ENCODE peak calls at places on chromosome 22, in four cellular contexts. V is colonic mucosa, Z is PC-3, F is heart right ventricle. M is an unnamed sample.

GRCh38 chr22:45164217-45165123 is 745 bp downstream of the NUP50 start:
- DNase-seq in Z (no peak), V (peak), F (peak), M (peak)

GRCh38 chr22:37195921-37196320 is 7.9 kb upstream of the C1QTNF6 start:
- DNase-seq in F (no peak), Z (peak), V (no peak), M (no peak)

GRCh38 chr22:48795664-48796063 is 1032.0 kb downstream of the BRD1 start:
- DNase-seq in F (no peak), V (no peak), Z (no peak), M (no peak)

GRCh38 chr22:44099696-44100095 is 75.6 kb downstream of the PARVB start:
- DNase-seq in F (no peak), Z (no peak), V (no peak), M (no peak)

GRCh38 chr22:42310301-42310981 is 40.0 kb upstream of the TCF20 start:
- DNase-seq in F (no peak), Z (no peak), V (no peak), M (no peak)

GRCh38 chr22:37225481-37225880 is 13.2 kb upstream of the SSTR3 start:
- DNase-seq in F (no peak), Z (no peak), V (no peak), M (no peak)

GRCh38 chr22:32532819-32533128 is 58.2 kb downstream of the FBXO7 start:
- DNase-seq in Z (no peak), V (no peak), F (no peak), M (no peak)

GRCh38 chr22:42076764-42077485 is 2.6 kb upstream of the SMDT1 start:
- DNase-seq in Z (no peak), F (no peak), V (no peak), M (no peak)

GRCh38 chr22:30943368-30943767 is 25.2 kb downstream of the MORC2 start:
- DNase-seq in V (no peak), F (no peak), Z (no peak), M (no peak)

GRCh38 chr22:36982136-36982535 is 37.1 kb downstream of the TST start:
- DNase-seq in Z (no peak), V (no peak), F (no peak), M (no peak)

GRCh38 chr22:37771702-37772427 is 35.9 kb upstream of the GCAT start:
- DNase-seq in V (no peak), F (no peak), Z (no peak), M (no peak)

GRCh38 chr22:24994070-24994763 is 41.7 kb downstream of the KIAA1671 start:
- DNase-seq in Z (peak), F (no peak), V (peak), M (no peak)

GRCh38 chr22:48802576-48802975 is 1025.1 kb downstream of the BRD1 start:
- DNase-seq in Z (no peak), V (no peak), F (no peak), M (no peak)

GRCh38 chr22:24875862-24876506 is 70.0 kb downstream of the SGSM1 start:
- DNase-seq in V (no peak), Z (peak), F (no peak), M (peak)

GRCh38 chr22:17734197-17734596 is 40.1 kb downstream of the BID start:
- DNase-seq in V (no peak), F (no peak), Z (no peak), M (peak)

GRCh38 chr22:33860386-33860785 is 59.9 kb downstream of the LARGE1 start:
- DNase-seq in F (no peak), Z (no peak), V (no peak), M (no peak)

GRCh38 chr22:25085930-25086901 is 113.4 kb upstream of the CRYBB3 start:
- DNase-seq in V (no peak), Z (no peak), F (peak), M (peak)

GRCh38 chr22:17817079-17817478 is 42.8 kb upstream of the BID start:
- DNase-seq in Z (no peak), F (no peak), V (no peak), M (no peak)

GRCh38 chr22:38830026-38830844 is 13.6 kb downstream of the NPTXR start:
- DNase-seq in Z (no peak), V (no peak), F (no peak), M (no peak)

GRCh38 chr22:46338636-46339035 is 3.1 kb downstream of the TRMU start:
- DNase-seq in Z (no peak), V (no peak), F (no peak), M (no peak)

GRCh38 chr22:46335201-46336118 is at the start of gene TRMU:
- DNase-seq in F (peak), V (peak), Z (peak), M (peak)

GRCh38 chr22:46339956-46340355 is 4.4 kb downstream of the TRMU start:
- DNase-seq in V (no peak), F (no peak), Z (no peak), M (no peak)

GRCh38 chr22:46337870-46338269 is 2.4 kb downstream of the TRMU start:
- DNase-seq in V (no peak), Z (no peak), F (no peak), M (no peak)

GRCh38 chr22:46336119-46337078 is 885 bp downstream of the TRMU start:
- DNase-seq in Z (peak), F (peak), V (peak), M (peak)
- H3K4me3 ChIP-seq in Z (peak), F (peak), V (peak), M (peak)

GRCh38 chr22:40509401-40510134 is 127.0 kb downstream of the MRTFA start:
- DNase-seq in Z (no peak), V (peak), F (no peak), M (peak)

GRCh38 chr22:40511604-40512003 is 124.9 kb downstream of the MRTFA start:
- DNase-seq in V (no peak), F (no peak), Z (no peak), M (peak)

GRCh38 chr22:40507491-40507890 is 129.0 kb downstream of the MRTFA start:
- DNase-seq in Z (no peak), F (no peak), V (no peak), M (no peak)

GRCh38 chr22:40512426-40513136 is 123.9 kb downstream of the MRTFA start:
- DNase-seq in F (no peak), Z (peak), V (no peak), M (peak)

GRCh38 chr22:40510965-40511364 is 125.6 kb downstream of the MRTFA start:
- DNase-seq in Z (no peak), F (no peak), V (no peak), M (no peak)
- H3K4me3 ChIP-seq in Z (no peak), F (no peak), V (no peak), M (no peak)

GRCh38 chr22:23067691-23068090 is 2.6 kb upstream of the GNAZ start:
- DNase-seq in F (no peak), Z (peak), V (no peak), M (peak)

GRCh38 chr22:23065069-23065451 is 5.3 kb upstream of the GNAZ start:
- DNase-seq in V (no peak), Z (no peak), F (no peak), M (no peak)

GRCh38 chr22:23067023-23067650 is 3.2 kb upstream of the GNAZ start:
- DNase-seq in Z (no peak), F (peak), V (no peak), M (no peak)

GRCh38 chr22:23065495-23066122 is 4.7 kb upstream of the GNAZ start:
- DNase-seq in F (peak), V (no peak), Z (no peak), M (no peak)

GRCh38 chr22:23066200-23067022 is 3.9 kb upstream of the GNAZ start:
- DNase-seq in V (no peak), Z (no peak), F (peak), M (no peak)
- H3K4me3 ChIP-seq in V (no peak), Z (no peak), F (no peak), M (no peak)

DNA sequence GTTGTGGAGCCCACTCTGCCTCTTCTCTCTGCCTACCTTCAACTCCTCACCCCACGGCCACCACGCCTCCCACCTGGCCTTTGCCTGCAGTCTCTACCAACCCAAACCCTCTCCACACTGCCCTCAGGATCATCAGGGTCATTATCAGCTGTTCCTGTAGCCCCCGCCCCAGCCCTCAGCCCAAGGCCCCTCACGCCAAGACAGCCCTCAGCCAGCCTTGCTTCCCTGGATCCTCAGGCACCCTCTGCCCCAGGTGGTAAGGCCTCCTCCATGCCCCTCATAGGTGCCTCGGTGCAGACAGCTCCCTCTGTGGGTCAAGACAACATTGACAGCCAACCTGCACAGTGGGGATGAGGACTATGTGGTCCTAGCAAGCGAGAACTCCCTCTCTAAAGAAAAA is 1.7 kb downstream of the SBF1 start:
- DNase-seq in F (peak), Z (peak), V (peak), M (no peak)
- H3K4me3 ChIP-seq in F (peak), Z (peak), V (peak), M (peak)

DNA sequence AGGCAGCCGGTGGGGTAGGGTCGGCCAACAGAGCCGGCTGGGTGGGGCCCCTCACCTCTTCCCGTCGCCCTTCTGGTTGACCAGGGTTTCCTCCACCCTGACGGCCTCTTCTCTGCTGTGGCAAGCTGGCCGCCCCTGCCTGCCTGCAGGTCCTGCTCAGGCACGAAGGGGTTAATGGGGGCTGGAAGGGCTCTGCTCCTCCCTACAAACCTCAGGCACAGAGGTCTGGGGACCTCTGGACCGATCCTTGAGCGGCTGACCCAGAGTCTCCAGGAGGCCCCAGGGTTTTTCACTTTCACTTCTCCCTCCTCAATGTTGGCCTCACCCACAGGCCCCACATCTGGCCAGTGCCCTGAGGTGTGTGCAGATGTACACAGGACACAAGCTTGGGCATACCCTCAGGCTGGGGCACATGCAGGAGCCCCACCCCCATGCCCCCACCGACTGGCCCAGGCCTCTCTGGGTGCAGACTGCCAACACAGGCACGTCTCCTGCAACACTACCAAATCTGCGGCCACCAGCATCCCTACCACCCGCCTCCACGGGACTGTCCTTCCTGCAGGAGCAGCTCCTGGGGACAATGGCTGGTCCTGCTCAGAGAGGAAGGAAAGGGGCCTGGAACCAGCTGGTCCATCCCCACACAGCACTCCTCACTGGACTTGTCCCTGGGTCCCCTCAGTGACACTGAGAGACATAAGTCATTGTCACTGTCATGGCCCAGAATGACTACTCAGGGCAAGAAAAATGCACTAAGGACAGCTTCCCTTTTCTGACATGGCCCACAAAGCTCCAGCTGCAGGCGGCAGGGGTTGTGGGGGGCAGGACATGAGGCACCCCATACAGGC is 3.2 kb upstream of the TBX1 start:
- DNase-seq in V (no peak), F (no peak), Z (no peak), M (no peak)
- H3K4me3 ChIP-seq in V (peak), F (peak), Z (peak), M (no peak)

DNA sequence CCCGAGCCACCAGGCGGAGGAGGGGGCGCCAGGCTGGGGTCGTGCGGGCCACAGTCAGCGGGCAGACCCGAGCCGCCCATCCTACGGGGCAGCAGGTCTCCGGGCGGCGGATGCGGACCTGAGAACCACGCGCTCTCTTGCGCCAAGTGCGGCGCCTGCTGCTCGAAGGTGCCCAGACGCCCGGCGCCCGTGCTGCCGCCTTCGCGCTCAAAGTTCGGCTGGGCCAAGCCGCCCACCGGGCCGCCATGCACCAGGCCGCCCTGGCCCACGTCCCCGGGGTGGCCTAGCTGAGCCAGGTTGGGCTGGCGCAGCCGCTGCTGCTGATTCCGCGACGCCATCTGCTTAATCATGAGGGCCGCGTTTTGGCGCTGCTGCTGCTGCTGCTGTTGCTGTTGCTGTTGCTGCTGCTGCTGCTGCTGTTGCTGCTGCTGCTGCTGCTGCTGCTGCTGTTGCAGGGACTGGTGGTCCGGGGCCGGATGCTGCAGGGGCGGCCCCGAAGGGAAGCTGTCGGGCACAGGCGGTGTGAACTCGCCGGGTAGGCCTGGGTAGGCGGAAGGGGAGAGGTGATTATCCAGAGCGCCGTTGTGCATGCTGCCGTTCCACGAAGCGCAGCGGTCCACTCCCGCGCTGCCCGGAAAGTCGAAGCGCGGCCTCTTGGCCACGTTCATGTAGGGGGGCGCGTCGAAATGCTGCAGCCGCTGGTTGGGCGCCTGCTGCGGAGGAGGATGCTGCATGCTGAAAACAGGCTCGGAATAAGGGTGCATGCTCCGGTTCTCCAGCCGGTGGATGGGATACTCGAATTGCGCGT is 2.8 kb downstream of the MN1 start:
- DNase-seq in F (peak), Z (no peak), V (no peak), M (peak)
- H3K4me3 ChIP-seq in F (peak), Z (peak), V (no peak), M (no peak)

GRCh38 chr22:46549565-46549840 is 12.1 kb upstream of the CELSR1 start:
- DNase-seq in Z (no peak), F (no peak), V (no peak), M (no peak)

GRCh38 chr22:46549971-46550641 is 12.7 kb upstream of the CELSR1 start:
- DNase-seq in Z (no peak), V (no peak), F (no peak), M (no peak)

GRCh38 chr22:46546466-46547178 is 9.2 kb upstream of the CELSR1 start:
- DNase-seq in V (no peak), Z (no peak), F (peak), M (peak)

GRCh38 chr22:46547179-46547882 is 9.9 kb upstream of the CELSR1 start:
- DNase-seq in F (peak), V (no peak), Z (no peak), M (peak)

DNA sequence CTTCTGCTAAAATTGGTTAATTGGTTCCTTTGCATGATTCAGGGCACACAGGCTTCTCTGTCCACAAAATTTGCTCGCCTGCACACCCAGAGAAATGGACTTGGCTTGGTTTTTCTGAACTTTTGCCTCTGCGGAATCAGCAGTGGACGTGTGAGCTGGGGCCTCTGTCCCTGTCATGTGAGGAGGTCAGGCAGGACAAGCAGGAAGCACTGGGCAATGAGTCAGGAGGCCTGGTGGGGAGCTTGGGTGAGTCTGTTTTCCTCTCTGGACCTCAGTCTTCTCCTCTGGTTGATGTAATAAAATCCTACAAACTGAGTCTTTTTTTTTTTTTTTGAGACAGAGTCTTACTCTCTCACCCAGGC is 10.4 kb upstream of the CELSR1 start:
- DNase-seq in Z (peak), F (peak), V (no peak), M (peak)
- H3K4me3 ChIP-seq in Z (no peak), F (peak), V (no peak), M (no peak)

M was measured in fibroblast of pulmonary artery.